ENCODE peak calls at places on chromosome 3, in six cellular contexts. B is Caki2, K is iPS-NIHi11, V is neuronal stem cell, S is sciatic nerve, Z is testis. D is an unnamed sample.
A peak's percentile ranks its signal among the peaks of the same experiment; 100 is the strongest.

GRCh38 chr3:50340404-50341329 is at the start of gene RASSF1:
- DNase-seq in S (peak; percentile 90), Z (peak; percentile 63), B (no peak), K (no peak), V (no peak), D (peak; percentile 41)

GRCh38 chr3:43910750-43911149 is 220.0 kb downstream of the ABHD5 start:
- DNase-seq in B (no peak), S (no peak), Z (no peak), V (no peak), K (no peak), D (no peak)

GRCh38 chr3:71484047-71484446 is 99.5 kb downstream of the FOXP1 start:
- DNase-seq in K (no peak), Z (no peak), S (no peak), B (no peak), V (no peak), D (no peak)

GRCh38 chr3:127373701-127374625 is 86.1 kb upstream of the PRR20G start:
- DNase-seq in K (peak; percentile 65), Z (peak; percentile 33), V (no peak), S (no peak), B (no peak), D (no peak)

GRCh38 chr3:141360888-141361598 is 7.3 kb upstream of the ZBTB38 start:
- DNase-seq in Z (no peak), V (peak; percentile 35), K (peak; percentile 65), S (no peak), B (peak; percentile 90), D (peak; percentile 11)

GRCh38 chr3:186108106-186108940 is 566 bp downstream of the ETV5 start:
- DNase-seq in B (peak; percentile 64), Z (peak; percentile 28), S (peak; percentile 77), K (peak; percentile 76), V (peak; percentile 78), D (peak; percentile 79)

GRCh38 chr3:183698318-183698731 is 728 bp downstream of the YEATS2 start:
- DNase-seq in S (peak; percentile 62), B (peak; percentile 16), K (peak; percentile 77), V (peak; percentile 46), Z (peak; percentile 25), D (peak; percentile 26)

GRCh38 chr3:173275740-173276139 is 121.8 kb upstream of the NLGN1 start:
- DNase-seq in V (no peak), S (no peak), K (peak; percentile 16), B (no peak), Z (peak; percentile 40), D (no peak)

GRCh38 chr3:49554639-49555265 is 475 bp downstream of the BSN start:
- DNase-seq in Z (peak; percentile 47), B (no peak), V (peak; percentile 79), K (peak; percentile 91), S (peak; percentile 75), D (peak; percentile 57)

GRCh38 chr3:9914559-9915251 is 2.2 kb upstream of the IL17RC start:
- DNase-seq in B (no peak), Z (no peak), S (no peak), V (no peak), K (no peak), D (no peak)

GRCh38 chr3:97793415-97794019 is 28.3 kb upstream of the CRYBG3 start:
- DNase-seq in Z (no peak), K (peak; percentile 28), V (peak; percentile 23), S (no peak), B (peak; percentile 27), D (no peak)

GRCh38 chr3:185399629-185400339 is 36.8 kb downstream of the MAP3K13 start:
- DNase-seq in S (no peak), V (no peak), K (no peak), B (no peak), Z (no peak), D (no peak)

GRCh38 chr3:29065211-29065785 is 215.6 kb upstream of the RBMS3 start:
- DNase-seq in S (peak; percentile 59), K (peak; percentile 80), Z (peak; percentile 27), V (peak; percentile 72), B (peak; percentile 99), D (peak; percentile 95)

GRCh38 chr3:74267583-74268184 is 346.8 kb downstream of the CNTN3 start:
- DNase-seq in V (peak; percentile 46), B (peak; percentile 37), K (peak; percentile 42), Z (peak; percentile 75), S (no peak), D (peak; percentile 30)

GRCh38 chr3:76132154-76132470 is 346.8 kb upstream of the ZNF717 start:
- DNase-seq in S (no peak), Z (no peak), K (no peak), B (no peak), V (no peak), D (no peak)

GRCh38 chr3:100957407-100958100 is 35.7 kb downstream of the ABI3BP start:
- DNase-seq in K (no peak), V (no peak), Z (no peak), B (no peak), S (no peak), D (no peak)

GRCh38 chr3:39757312-39757711 is 52.1 kb upstream of the MYRIP start:
- DNase-seq in Z (no peak), V (no peak), S (no peak), B (no peak), K (no peak), D (no peak)

GRCh38 chr3:135040321-135041110 is 245.5 kb downstream of the EPHB1 start:
- DNase-seq in K (no peak), B (no peak), S (no peak), Z (no peak), V (no peak), D (no peak)

GRCh38 chr3:66933233-66933632 is 64.9 kb upstream of the KBTBD8 start:
- DNase-seq in V (no peak), K (peak; percentile 50), S (no peak), B (no peak), Z (no peak), D (no peak)

GRCh38 chr3:39146611-39147373 is 6.6 kb downstream of the CSRNP1 start:
- DNase-seq in S (peak; percentile 84), V (no peak), K (no peak), Z (peak; percentile 64), B (peak; percentile 88), D (peak; percentile 44)

GRCh38 chr3:136817448-136817847 is 1.5 kb upstream of the SLC35G2 start:
- DNase-seq in V (no peak), B (no peak), S (no peak), Z (no peak), K (no peak), D (peak; percentile 46)

GRCh38 chr3:102144063-102144462 is 290.8 kb upstream of the ZPLD1 start:
- DNase-seq in B (no peak), Z (no peak), K (no peak), V (no peak), S (no peak), D (no peak)

GRCh38 chr3:124565013-124565412 is 165.2 kb upstream of the UMPS start:
- DNase-seq in B (peak; percentile 47), Z (peak; percentile 88), S (peak; percentile 82), V (peak; percentile 84), K (peak; percentile 78), D (peak; percentile 76)

GRCh38 chr3:183699238-183699947 is 1.8 kb downstream of the YEATS2 start:
- DNase-seq in B (no peak), S (no peak), K (no peak), V (no peak), Z (no peak), D (no peak)

GRCh38 chr3:112090899-112091586 is 4.9 kb downstream of the C3orf52 start:
- DNase-seq in K (no peak), B (no peak), V (no peak), S (no peak), Z (no peak), D (no peak)

GRCh38 chr3:134796313-134797079 is 1.4 kb downstream of the EPHB1 start:
- DNase-seq in V (peak; percentile 53), Z (peak; percentile 41), S (no peak), B (peak; percentile 43), K (peak; percentile 13), D (peak; percentile 46)

GRCh38 chr3:53171827-53172505 is 11.0 kb downstream of the PRKCD start:
- DNase-seq in V (no peak), B (no peak), S (no peak), K (peak; percentile 55), Z (no peak), D (no peak)

GRCh38 chr3:161672478-161672877 is 175.9 kb downstream of the OTOL1 start:
- DNase-seq in Z (no peak), V (no peak), B (no peak), S (no peak), K (no peak), D (no peak)

GRCh38 chr3:59367150-59367549 is 317.3 kb upstream of the CFAP20DC start:
- DNase-seq in B (peak; percentile 10), K (no peak), S (no peak), V (no peak), Z (no peak), D (no peak)

GRCh38 chr3:97872209-97873042 is 50.6 kb downstream of the CRYBG3 start:
- DNase-seq in S (no peak), V (no peak), B (no peak), Z (no peak), K (no peak), D (no peak)

GRCh38 chr3:46356909-46357308 is 3.0 kb downstream of the CCR2 start:
- DNase-seq in K (no peak), S (no peak), V (no peak), B (peak; percentile 14), Z (no peak), D (no peak)

GRCh38 chr3:190076601-190077444 is 43.9 kb downstream of the P3H2 start:
- DNase-seq in K (peak; percentile 71), B (peak; percentile 89), Z (no peak), V (peak; percentile 78), S (no peak), D (peak; percentile 73)

GRCh38 chr3:129231331-129232119 is 17.9 kb upstream of the COPG1 start:
- DNase-seq in S (no peak), Z (no peak), V (no peak), K (no peak), B (peak; percentile 25), D (no peak)

GRCh38 chr3:8854656-8855055 is 85.2 kb upstream of the OXTR start:
- DNase-seq in S (no peak), B (no peak), V (no peak), Z (no peak), K (no peak), D (no peak)

GRCh38 chr3:156812521-156813335 is 13.4 kb upstream of the LEKR1 start:
- DNase-seq in S (no peak), V (no peak), K (peak; percentile 35), Z (no peak), B (peak; percentile 75), D (no peak)

GRCh38 chr3:157290761-157291160 is 130.8 kb upstream of the CCNL1 start:
- DNase-seq in B (no peak), V (no peak), S (no peak), Z (no peak), K (no peak), D (no peak)

GRCh38 chr3:52372822-52373504 is 56.8 kb downstream of the DNAH1 start:
- DNase-seq in S (peak; percentile 71), B (no peak), K (peak; percentile 75), V (peak; percentile 17), Z (no peak), D (peak; percentile 15)

D was measured in thyroid gland.